ENCODE peak calls at places on chromosomes 13 and 19, in seven cellular contexts. D is activated naive CD8-positive, alpha-beta T cell treated with anti-CD3 and anti-CD28 coated beads, Interleukin-2, amount 50 U/mL, for 24 hours; I is caudate nucleus; X is stimulated activated naive CD8-positive, alpha-beta T cell treated with anti-CD3 and anti-CD28 coated beads, Interleukin-15, Interleukin-2, amounts not matched to agents 100 U/mL and 50 U/mL, for 24 hours; Y is adrenal gland; Q is HTR-8/SVneo; L is activated T-helper 9 cell treated with anti-CD3 and anti-CD28 coated beads, Interleukin-2, amount 50 U/mL, for 16 hours. O is an unnamed sample.

GRCh38 chr13:112842931-112843391 is 126.1 kb upstream of the MCF2L start:
- DNase-seq in X (no peak), L (no peak), Y (no peak), I (no peak), D (no peak), Q (no peak), O (no peak)

GRCh38 chr13:86846501-86846900 is 824.7 kb upstream of the SLITRK5 start:
- DNase-seq in D (no peak), I (no peak), Y (no peak), X (no peak), L (no peak), Q (no peak), O (no peak)

GRCh38 chr13:66859934-66860867 is 369.9 kb downstream of the PCDH9 start:
- DNase-seq in I (no peak), X (no peak), Q (no peak), D (no peak), L (no peak), Y (no peak), O (no peak)

GRCh38 chr19:7874080-7874856 is at the start of gene PRR36:
- DNase-seq in Q (peak), L (no peak), I (peak), X (no peak), Y (peak), D (no peak), O (no peak)

GRCh38 chr19:13986348-13986904 is 19.7 kb downstream of the RFX1 start:
- DNase-seq in I (peak), D (peak), L (peak), Y (peak), X (peak), Q (peak), O (peak)

GRCh38 chr13:113836917-113837553 is 26.8 kb downstream of the GAS6 start:
- DNase-seq in I (no peak), X (no peak), Q (peak), L (no peak), Y (peak), D (no peak), O (peak)

GRCh38 chr19:1134431-1134830 is 30.6 kb downstream of the GPX4 start:
- DNase-seq in D (no peak), Y (no peak), L (no peak), X (no peak), I (no peak), Q (no peak), O (no peak)

GRCh38 chr19:18098891-18099622 is 1.5 kb downstream of the MAST3 start:
- DNase-seq in L (no peak), Q (no peak), Y (peak), I (no peak), X (peak), D (peak), O (peak)

GRCh38 chr13:66665991-66666390 is 564.1 kb downstream of the PCDH9 start:
- DNase-seq in X (no peak), Q (no peak), Y (peak), L (no peak), I (peak), D (no peak), O (no peak)

GRCh38 chr13:114140909-114141255 is 8.5 kb upstream of the RASA3 start:
- DNase-seq in Q (no peak), X (peak), L (no peak), D (peak), I (no peak), Y (no peak), O (no peak)

GRCh38 chr19:7612282-7613274 is 16.8 kb downstream of the XAB2 start:
- DNase-seq in I (no peak), D (no peak), L (no peak), Q (no peak), X (no peak), Y (no peak), O (no peak)

GRCh38 chr13:72384186-72384823 is 343.1 kb downstream of the MZT1 start:
- DNase-seq in X (no peak), Y (no peak), D (no peak), I (no peak), Q (no peak), L (no peak), O (no peak)

GRCh38 chr13:49545661-49546060 is 39.7 kb downstream of the RCBTB1 start:
- DNase-seq in Q (no peak), D (no peak), Y (no peak), L (no peak), I (no peak), X (no peak), O (no peak)

GRCh38 chr19:19618384-19619051 is at the start of gene PBX4:
- DNase-seq in Y (peak), I (peak), D (peak), L (peak), Q (peak), X (peak), O (peak)

GRCh38 chr13:111904701-111905608 is 162.0 kb upstream of the SOX1 start:
- DNase-seq in I (no peak), L (no peak), Y (peak), Q (no peak), D (no peak), X (no peak), O (no peak)

GRCh38 chr13:26558912-26559485 is 1.5 kb downstream of the WASF3 start:
- DNase-seq in X (no peak), Y (no peak), I (no peak), D (no peak), L (no peak), Q (no peak), O (no peak)

GRCh38 chr19:2612619-2613249 is 89.8 kb downstream of the GNG7 start:
- DNase-seq in L (no peak), Y (no peak), Q (no peak), X (no peak), D (no peak), I (no peak), O (no peak)

GRCh38 chr19:7544626-7545025 is 9.1 kb downstream of the PNPLA6 start:
- DNase-seq in X (no peak), L (no peak), Y (peak), Q (no peak), I (no peak), D (no peak), O (no peak)

GRCh38 chr13:20553309-20553708 is 13.6 kb upstream of the IFT88 start:
- DNase-seq in L (no peak), D (no peak), X (no peak), Q (no peak), I (peak), Y (no peak), O (no peak)

GRCh38 chr13:94327318-94327717 is 152.2 kb downstream of the DCT start:
- DNase-seq in Q (no peak), L (no peak), X (no peak), Y (no peak), D (no peak), I (no peak), O (peak)

GRCh38 chr19:7605490-7606222 is 10.0 kb downstream of the CAMSAP3 start:
- DNase-seq in X (peak), Y (no peak), Q (no peak), D (peak), I (no peak), L (no peak), O (no peak)

GRCh38 chr19:49553451-49554271 is 25.9 kb downstream of the RCN3 start:
- DNase-seq in Y (no peak), Q (no peak), I (no peak), L (peak), X (peak), D (peak), O (no peak)

GRCh38 chr13:71866173-71867091 is 572 bp downstream of the DACH1 start:
- DNase-seq in Q (no peak), L (no peak), I (peak), D (peak), Y (peak), X (peak), O (peak)

GRCh38 chr13:21675095-21676007 is 4.5 kb downstream of the FGF9 start:
- DNase-seq in D (peak), X (peak), Y (peak), Q (no peak), I (peak), L (peak), O (peak)

GRCh38 chr13:79614519-79614918 is 133.6 kb downstream of the NDFIP2 start:
- DNase-seq in I (no peak), Y (no peak), L (no peak), Q (no peak), X (no peak), D (no peak), O (no peak)

GRCh38 chr19:54256250-54257115 is 590 bp downstream of the LILRB5 start:
- DNase-seq in Q (no peak), I (no peak), L (no peak), D (no peak), X (no peak), Y (no peak), O (no peak)

GRCh38 chr13:113149711-113150544 is 8.5 kb upstream of the PROZ start:
- DNase-seq in D (no peak), I (no peak), X (no peak), Y (no peak), L (no peak), Q (no peak), O (no peak)

GRCh38 chr19:3605361-3605760 is 1.3 kb downstream of the TBXA2R start:
- DNase-seq in X (no peak), D (no peak), Q (no peak), Y (no peak), I (no peak), L (no peak), O (no peak)

GRCh38 chr13:49443327-49443688 is 556 bp downstream of the CAB39L start:
- DNase-seq in D (no peak), X (no peak), Y (no peak), Q (no peak), I (no peak), L (no peak), O (peak)

GRCh38 chr19:28313633-28314032 is 899.3 kb downstream of the UQCRFS1 start:
- DNase-seq in L (no peak), Y (no peak), X (no peak), Q (no peak), D (no peak), I (no peak), O (no peak)

GRCh38 chr13:20492641-20493040 is 33.0 kb downstream of the CRYL1 start:
- DNase-seq in X (peak), D (peak), Q (peak), I (no peak), Y (no peak), L (no peak), O (peak)